ENCODE peak calls at places on chromosomes 4 and X, in five cellular contexts. C is H9, A is SK-N-SH, Y is IMR-90, M is aorta. B is an unnamed sample. For H3K9me3 and H3K4me1, the result is how much of the 10 kb centered on the place peaks cover.

GRCh38 chrX:118423558-118423957 is 72.1 kb upstream of the DOCK11 start:
- DNase-seq in C (no peak), M (no peak), Y (no peak), A (no peak), B (no peak)

GRCh38 chr4:162767090-162767489 is 399.6 kb downstream of the NAF1 start:
- DNase-seq in M (no peak), Y (no peak), C (no peak), A (no peak), B (no peak)

GRCh38 chr4:168337550-168337940 is 19.0 kb upstream of the DDX60 start:
- DNase-seq in Y (peak), A (no peak), C (no peak), M (no peak), B (no peak)

GRCh38 chrX:14356401-14356800 is 172.9 kb upstream of the GLRA2 start:
- DNase-seq in C (no peak), Y (no peak), A (no peak), M (no peak), B (no peak)

GRCh38 chrX:68420559-68420958 is 12.7 kb downstream of the OPHN1 start:
- DNase-seq in C (no peak), Y (peak), A (no peak), M (no peak), B (no peak)

GRCh38 chr4:146932111-146932510 is 13.6 kb downstream of the TTC29 start:
- DNase-seq in C (no peak), Y (peak), A (no peak), M (no peak), B (no peak)

GRCh38 chr4:89001647-89002518 is 55.1 kb downstream of the FAM13A start:
- DNase-seq in C (no peak), Y (no peak), M (no peak), A (peak), B (peak)

GRCh38 chr4:1239141-1239948 is 9.6 kb downstream of the CTBP1 start:
- DNase-seq in Y (no peak), A (peak), M (no peak), C (no peak), B (no peak)

DNA sequence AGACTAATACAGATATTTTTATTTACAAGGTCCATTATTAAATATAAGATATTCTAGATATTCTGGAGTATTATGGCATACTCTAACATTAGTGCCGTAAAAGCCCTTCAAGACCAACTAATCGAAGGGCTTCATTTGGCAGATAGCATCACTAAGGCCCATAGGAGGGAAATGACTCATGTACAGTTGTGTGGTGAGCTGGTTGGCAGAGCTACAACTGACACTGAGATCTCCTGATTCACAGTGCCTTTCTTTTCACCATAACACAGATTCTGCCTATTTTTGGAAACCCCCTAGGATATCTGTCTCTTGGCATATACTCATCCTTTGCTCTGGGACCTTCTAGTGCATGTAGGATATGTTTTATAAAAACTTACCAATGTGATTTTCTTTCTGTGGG is 201.7 kb upstream of the AFF2 start:
- DNase-seq in M (no peak), C (no peak), Y (no peak), A (no peak), B (no peak)
- H3K9me3 ChIP-seq in M (under half), C (under half), Y (under half), A (under half), B (under half)

DNA sequence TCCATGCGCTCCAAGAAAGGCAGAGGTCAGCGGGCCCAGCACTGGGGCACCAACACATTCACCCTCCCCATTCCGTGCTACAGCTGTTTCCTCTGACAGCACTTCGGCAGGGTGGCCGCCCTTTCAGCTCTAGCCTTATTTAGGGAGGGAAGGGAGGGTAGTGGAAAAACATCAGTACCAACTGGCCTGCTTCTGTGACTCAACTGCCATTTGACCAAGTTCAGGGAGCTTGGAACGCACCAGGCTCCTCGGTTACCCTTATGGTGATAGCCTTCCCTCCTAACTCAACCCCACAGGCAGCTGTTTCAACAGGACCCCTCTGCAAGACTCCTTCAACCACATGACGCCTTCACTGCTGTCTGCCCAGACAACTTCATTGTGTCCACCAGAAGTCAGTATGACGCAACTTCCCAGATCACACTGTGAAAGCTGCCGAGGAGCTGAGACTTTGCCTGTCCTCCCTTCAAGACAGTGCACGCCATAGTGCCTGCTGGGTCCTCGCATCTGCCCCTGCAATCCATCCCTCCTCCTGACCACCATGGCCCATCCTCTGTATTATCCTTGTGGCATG is 132.2 kb downstream of the AFAP1 start:
- DNase-seq in C (no peak), M (no peak), Y (no peak), A (no peak), B (peak)
- H3K4me1 ChIP-seq in C (under half), M (under half), Y (half or more), A (under half), B (half or more)

GRCh38 chr4:129063640-129064039 is 29.7 kb downstream of the SCLT1 start:
- DNase-seq in Y (no peak), C (no peak), M (no peak), A (no peak), B (no peak)

GRCh38 chr4:129062580-129062979 is 30.8 kb downstream of the SCLT1 start:
- DNase-seq in A (no peak), M (no peak), Y (no peak), C (no peak), B (no peak)

GRCh38 chr4:129064717-129065116 is 28.6 kb downstream of the SCLT1 start:
- DNase-seq in M (no peak), Y (peak), C (no peak), A (no peak), B (no peak)

GRCh38 chr4:129059028-129059427 is 34.3 kb downstream of the SCLT1 start:
- DNase-seq in M (no peak), Y (no peak), C (no peak), A (no peak), B (no peak)
- H3K9me3 ChIP-seq in M (under half), Y (under half), C (under half), A (under half), B (under half)

GRCh38 chr4:26086621-26087068 is 172.6 kb downstream of the SMIM20 start:
- DNase-seq in Y (no peak), M (no peak), C (no peak), A (peak), B (no peak)
- H3K4me1 ChIP-seq in Y (under half), M (under half), C (under half), A (under half), B (under half)

DNA sequence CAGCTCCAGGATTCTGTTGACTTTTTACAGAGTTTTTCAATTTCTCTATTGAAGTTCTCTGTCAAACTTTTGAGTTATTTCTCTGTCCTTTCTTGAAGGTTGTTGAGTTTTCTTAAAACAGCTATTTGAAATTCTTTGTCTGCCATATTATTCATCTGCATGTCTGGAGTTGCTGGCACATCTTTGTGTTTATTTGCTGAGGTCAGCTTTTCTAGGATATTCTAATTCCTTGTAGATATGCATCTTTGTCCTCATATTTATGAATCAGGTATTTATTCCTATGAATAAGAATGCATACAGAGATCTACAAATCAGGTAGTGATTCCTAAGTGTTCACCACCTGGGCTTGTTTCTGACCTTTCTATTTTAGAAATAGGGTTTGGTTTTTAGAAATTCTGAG is 546.4 kb downstream of the RAPGEF2 start:
- DNase-seq in C (no peak), M (no peak), A (no peak), Y (no peak), B (no peak)
- H3K9me3 ChIP-seq in C (under half), M (under half), A (under half), Y (under half), B (under half)

GRCh38 chr4:90025248-90025647 is 101.9 kb upstream of the CCSER1 start:
- DNase-seq in C (no peak), M (no peak), A (no peak), Y (peak), B (peak)

GRCh38 chr4:90030953-90031352 is 96.2 kb upstream of the CCSER1 start:
- DNase-seq in C (peak), Y (no peak), M (no peak), A (no peak), B (peak)

GRCh38 chr4:90030202-90030601 is 97.0 kb upstream of the CCSER1 start:
- DNase-seq in C (no peak), M (no peak), A (no peak), Y (no peak), B (no peak)

GRCh38 chr4:90027565-90027964 is 99.6 kb upstream of the CCSER1 start:
- DNase-seq in A (no peak), C (no peak), M (no peak), Y (no peak), B (no peak)

GRCh38 chr4:90028460-90028859 is 98.7 kb upstream of the CCSER1 start:
- DNase-seq in M (no peak), Y (no peak), C (no peak), A (no peak), B (no peak)
- H3K4me1 ChIP-seq in M (under half), Y (under half), C (under half), A (under half), B (under half)

GRCh38 chr4:127846765-127847164 is 33.9 kb upstream of the PLK4 start:
- DNase-seq in M (no peak), Y (no peak), C (no peak), A (no peak), B (no peak)

GRCh38 chr4:127846061-127846460 is 34.6 kb upstream of the PLK4 start:
- DNase-seq in M (no peak), Y (no peak), A (no peak), C (no peak), B (no peak)

GRCh38 chr4:127852661-127853060 is 28.0 kb upstream of the PLK4 start:
- DNase-seq in C (peak), A (no peak), M (no peak), Y (no peak), B (no peak)

GRCh38 chr4:127844605-127845116 is 36.0 kb upstream of the PLK4 start:
- DNase-seq in Y (peak), M (no peak), A (no peak), C (no peak), B (no peak)

GRCh38 chr4:127849505-127850234 is 31.0 kb upstream of the PLK4 start:
- DNase-seq in A (no peak), C (no peak), M (no peak), Y (no peak), B (no peak)
- H3K9me3 ChIP-seq in A (under half), C (under half), M (under half), Y (under half), B (under half)

GRCh38 chr4:153345011-153345981 is 808 bp downstream of the MND1 start:
- DNase-seq in Y (peak), A (peak), C (peak), M (peak), B (peak)
- H3K4me1 ChIP-seq in Y (under half), A (under half), C (under half), M (under half), B (under half)